ENCODE peak calls at places on chromosome 14, in eight cellular contexts. O, H, L, Y, S, F, M and C are unnamed samples.

GRCh38 chr14:91218041-91218440 is 26.5 kb downstream of the GPR68 start:
- DNase-seq in L (no peak), O (no peak), F (no peak), M (no peak), Y (no peak), S (no peak), H (no peak), C (no peak)

GRCh38 chr14:64298773-64299172 is 4.6 kb upstream of the ESR2 start:
- DNase-seq in H (no peak), O (no peak), S (no peak), Y (no peak), M (no peak), L (no peak), F (no peak), C (no peak)

GRCh38 chr14:103312006-103312635 is 21.9 kb upstream of the EIF5 start:
- DNase-seq in O (no peak), F (no peak), L (no peak), S (no peak), Y (peak), M (no peak), H (no peak), C (no peak)

GRCh38 chr14:31965735-31966598 is 111.1 kb upstream of the ARHGAP5 start:
- DNase-seq in Y (no peak), S (peak), O (peak), M (no peak), F (no peak), L (no peak), H (no peak), C (no peak)

GRCh38 chr14:90572461-90573150 is 175.8 kb downstream of the CALM1 start:
- DNase-seq in S (no peak), Y (peak), M (no peak), H (no peak), L (no peak), F (no peak), O (no peak), C (no peak)

GRCh38 chr14:95359974-95360826 is 40.5 kb upstream of the CLMN start:
- DNase-seq in L (no peak), H (no peak), Y (peak), F (no peak), M (no peak), O (peak), S (no peak), C (peak)

GRCh38 chr14:65159281-65160062 is 57.2 kb upstream of the MAX start:
- DNase-seq in M (no peak), F (no peak), O (no peak), H (no peak), L (no peak), Y (no peak), S (no peak), C (no peak)

GRCh38 chr14:101927859-101928258 is 36.5 kb upstream of the DYNC1H1 start:
- DNase-seq in S (peak), Y (peak), L (peak), O (peak), F (no peak), M (no peak), H (peak), C (no peak)

GRCh38 chr14:90300649-90301048 is 31.1 kb downstream of the NRDE2 start:
- DNase-seq in O (no peak), M (no peak), Y (no peak), S (no peak), L (no peak), F (no peak), H (no peak), C (no peak)

GRCh38 chr14:77144412-77145115 is 3.0 kb upstream of the ZDHHC22 start:
- DNase-seq in S (no peak), F (no peak), M (no peak), Y (no peak), H (no peak), L (no peak), O (no peak), C (no peak)

GRCh38 chr14:88321692-88322504 is 1.2 kb downstream of the KCNK10 start:
- DNase-seq in M (no peak), Y (peak), O (no peak), L (no peak), F (no peak), H (no peak), S (no peak), C (no peak)

GRCh38 chr14:91373591-91374245 is 43.9 kb downstream of the CCDC88C start:
- DNase-seq in L (no peak), H (no peak), Y (no peak), F (no peak), O (no peak), M (no peak), S (no peak), C (no peak)

GRCh38 chr14:101417434-101417833 is 143.9 kb upstream of the DIO3 start:
- DNase-seq in H (no peak), L (no peak), O (no peak), Y (no peak), F (no peak), M (no peak), S (no peak), C (no peak)

GRCh38 chr14:78519863-78520262 is 349.7 kb downstream of the NRXN3 start:
- DNase-seq in Y (no peak), L (peak), M (no peak), S (peak), F (no peak), H (no peak), O (peak), C (no peak)

GRCh38 chr14:28656704-28657255 is 109.8 kb upstream of the FOXG1 start:
- DNase-seq in L (no peak), H (no peak), Y (no peak), F (no peak), M (no peak), O (no peak), S (no peak), C (no peak)

GRCh38 chr14:20302042-20302761 is 3.5 kb downstream of the TTC5 start:
- DNase-seq in O (no peak), Y (no peak), S (no peak), L (peak), F (no peak), H (no peak), M (no peak), C (no peak)

GRCh38 chr14:78448483-78449094 is 278.4 kb downstream of the NRXN3 start:
- DNase-seq in Y (peak), L (peak), M (peak), F (no peak), S (peak), H (no peak), O (peak), C (no peak)

GRCh38 chr14:22113401-22113800 is 439.8 kb upstream of the OR4E1 start:
- DNase-seq in F (no peak), Y (no peak), S (no peak), L (no peak), M (no peak), H (no peak), O (no peak), C (no peak)

GRCh38 chr14:56731187-56731586 is 79.1 kb downstream of the OTX2 start:
- DNase-seq in L (no peak), O (no peak), Y (no peak), F (no peak), M (no peak), S (no peak), H (no peak), C (no peak)

GRCh38 chr14:88488081-88488480 is 66.7 kb downstream of the PTPN21 start:
- DNase-seq in O (no peak), H (no peak), S (no peak), F (no peak), Y (no peak), M (no peak), L (no peak), C (no peak)

GRCh38 chr14:31690056-31690455 is 128.9 kb downstream of the NUBPL start:
- DNase-seq in Y (no peak), H (no peak), S (no peak), M (no peak), L (no peak), O (no peak), F (no peak), C (no peak)

GRCh38 chr14:85248881-85249635 is 280.9 kb upstream of the FLRT2 start:
- DNase-seq in S (no peak), L (no peak), F (no peak), Y (no peak), H (no peak), O (peak), M (no peak), C (no peak)

GRCh38 chr14:88040141-88040540 is 35.2 kb downstream of the GPR65 start:
- DNase-seq in M (no peak), S (no peak), H (no peak), O (no peak), F (no peak), L (no peak), Y (no peak), C (no peak)

GRCh38 chr14:22334627-22335026 is 254.4 kb downstream of the DAD1 start:
- DNase-seq in H (no peak), Y (no peak), S (no peak), M (peak), O (no peak), L (no peak), F (no peak), C (no peak)

GRCh38 chr14:101575581-101575980 is 14.3 kb downstream of the DIO3 start:
- DNase-seq in O (no peak), H (no peak), F (no peak), L (no peak), S (no peak), M (no peak), Y (no peak), C (no peak)

GRCh38 chr14:73662439-73663056 is 17.8 kb downstream of the DNAL1 start:
- DNase-seq in L (peak), M (peak), Y (no peak), H (no peak), F (no peak), S (peak), O (peak), C (peak)

GRCh38 chr14:71264260-71264659 is 357.0 kb downstream of the PCNX1 start:
- DNase-seq in O (no peak), F (no peak), S (no peak), L (no peak), M (no peak), H (no peak), Y (no peak), C (no peak)

GRCh38 chr14:102086346-102086971 is 385 bp downstream of the HSP90AA1 start:
- DNase-seq in Y (peak), L (peak), O (peak), M (no peak), S (peak), F (no peak), H (peak), C (no peak)

DNA sequence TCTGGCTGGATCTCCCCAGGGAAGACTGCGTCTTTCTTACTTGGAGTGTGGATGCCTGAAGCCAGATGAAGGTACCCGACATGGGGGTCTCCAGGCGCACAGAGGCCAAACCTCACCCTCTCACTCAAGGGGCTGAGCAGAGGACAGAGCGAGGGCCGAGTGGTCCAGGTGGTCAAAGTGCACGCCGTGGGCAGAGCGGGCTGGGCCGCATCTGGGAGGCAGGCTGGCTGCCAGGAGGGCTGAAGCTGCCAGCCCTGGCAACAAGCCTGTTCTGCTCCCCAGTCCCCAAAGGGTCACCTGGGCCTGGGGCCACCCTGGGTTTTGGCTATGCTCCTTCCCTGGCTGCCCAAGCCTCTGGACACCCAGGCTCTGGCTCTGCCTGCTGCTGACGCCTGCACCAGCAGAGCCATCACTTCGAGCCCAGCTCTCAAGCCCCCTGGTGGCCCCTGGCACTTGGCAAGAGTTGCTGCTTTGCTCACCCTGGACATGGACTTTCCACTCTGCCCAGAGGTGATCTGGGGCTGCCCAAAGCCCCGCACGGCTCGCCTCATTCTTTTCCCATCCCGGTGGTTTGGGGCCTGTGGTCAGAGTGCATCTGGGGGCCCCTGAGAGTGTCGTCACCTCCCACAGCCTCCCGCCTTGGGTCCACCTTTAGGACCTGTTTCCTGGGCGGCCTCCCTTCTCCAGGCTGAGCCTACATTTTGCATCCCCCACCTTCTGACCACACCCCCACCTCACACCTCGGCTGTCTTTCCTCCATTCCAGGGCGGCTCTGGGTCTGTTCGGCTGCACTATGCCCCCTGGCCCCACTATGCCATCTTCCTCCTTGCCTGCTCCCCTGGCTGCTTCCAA is 2.8 kb downstream of the ADSS1 start:
- DNase-seq in O (no peak), S (no peak), M (peak), Y (no peak), H (no peak), F (no peak), L (no peak), C (no peak)
- TF ChIP-seq CTCF in O (no peak), S (no peak), M (no peak), Y (no peak), H (no peak), F (no peak), L (peak), C (peak)

GRCh38 chr14:100104523-100105300 is 39.5 kb downstream of the EVL start:
- DNase-seq in Y (no peak), L (peak), M (no peak), S (no peak), H (no peak), O (no peak), F (no peak), C (no peak)
- TF ChIP-seq CTCF in Y (no peak), L (peak), M (no peak), S (peak), H (no peak), O (no peak), F (no peak), C (peak)

GRCh38 chr14:61607570-61608244 is 87.6 kb upstream of the HIF1A start:
- DNase-seq in L (no peak), Y (no peak), S (no peak), H (no peak), F (no peak), O (no peak), M (no peak), C (no peak)

GRCh38 chr14:61602733-61603077 is 92.6 kb upstream of the HIF1A start:
- DNase-seq in L (peak), S (no peak), O (no peak), M (no peak), H (no peak), F (no peak), Y (no peak), C (no peak)

GRCh38 chr14:61599959-61600358 is 95.4 kb upstream of the HIF1A start:
- DNase-seq in H (no peak), O (no peak), M (no peak), S (no peak), L (no peak), Y (no peak), F (no peak), C (no peak)

GRCh38 chr14:61601923-61602732 is 93.2 kb upstream of the HIF1A start:
- DNase-seq in F (no peak), M (no peak), L (peak), H (no peak), S (no peak), Y (no peak), O (no peak), C (no peak)

DNA sequence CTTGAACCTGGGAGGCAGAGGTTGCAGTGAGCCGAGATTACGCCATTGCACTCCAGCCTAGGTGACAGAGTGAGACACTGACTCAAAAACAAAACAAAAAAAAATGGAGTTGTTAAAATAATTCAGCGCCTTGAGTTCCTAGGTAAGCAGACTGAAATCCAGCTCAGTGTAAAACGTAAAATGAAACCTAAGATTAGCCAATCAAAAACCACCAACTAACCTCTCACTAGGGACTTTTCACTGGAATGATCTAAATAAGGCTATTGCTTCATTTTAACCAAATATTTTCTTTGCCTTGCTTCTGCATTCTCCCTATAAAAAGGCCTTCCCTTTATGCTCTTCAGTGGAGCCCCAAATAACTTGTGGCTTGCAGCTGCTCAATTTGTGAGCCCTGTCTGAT is 91.6 kb upstream of the HIF1A start:
- DNase-seq in H (no peak), Y (no peak), L (no peak), O (no peak), F (no peak), M (no peak), S (no peak), C (no peak)
- TF ChIP-seq CTCF in H (no peak), Y (no peak), L (no peak), O (no peak), F (no peak), M (no peak), S (no peak), C (no peak)

DNA sequence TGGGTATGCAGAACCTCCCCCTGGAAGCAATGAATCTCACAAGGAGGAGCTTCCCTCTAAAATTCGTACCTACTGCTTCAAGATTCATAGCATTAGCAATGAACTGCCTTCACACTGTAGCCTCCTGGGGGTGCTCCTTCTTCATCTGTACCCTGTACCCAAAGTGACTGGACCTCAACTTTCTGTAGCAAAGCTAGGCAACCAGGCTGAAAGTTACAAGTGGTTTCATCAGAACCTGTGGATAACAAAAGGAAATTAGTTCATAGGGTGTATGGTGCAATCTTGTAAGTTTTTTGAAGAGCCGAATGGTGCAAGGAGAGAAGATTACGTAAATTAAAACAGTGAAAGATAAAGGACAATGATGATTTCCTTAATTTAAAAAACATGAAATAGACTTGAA is 1541.7 kb upstream of the FLRT2 start:
- DNase-seq in L (no peak), M (no peak), Y (no peak), H (no peak), S (no peak), O (no peak), F (no peak), C (no peak)
- TF ChIP-seq CTCF in L (no peak), M (no peak), Y (no peak), H (peak), S (no peak), O (no peak), F (no peak), C (no peak)

GRCh38 chr14:45658917-45659299 is 405.9 kb upstream of the MIS18BP1 start:
- DNase-seq in L (no peak), Y (no peak), M (no peak), F (no peak), O (no peak), S (no peak), H (no peak), C (no peak)

GRCh38 chr14:45664668-45665356 is 411.8 kb upstream of the MIS18BP1 start:
- DNase-seq in M (no peak), H (no peak), F (no peak), Y (no peak), O (no peak), S (no peak), L (no peak), C (no peak)
- TF ChIP-seq CTCF in M (no peak), H (no peak), F (no peak), Y (no peak), O (no peak), S (no peak), L (peak), C (peak)

DNA sequence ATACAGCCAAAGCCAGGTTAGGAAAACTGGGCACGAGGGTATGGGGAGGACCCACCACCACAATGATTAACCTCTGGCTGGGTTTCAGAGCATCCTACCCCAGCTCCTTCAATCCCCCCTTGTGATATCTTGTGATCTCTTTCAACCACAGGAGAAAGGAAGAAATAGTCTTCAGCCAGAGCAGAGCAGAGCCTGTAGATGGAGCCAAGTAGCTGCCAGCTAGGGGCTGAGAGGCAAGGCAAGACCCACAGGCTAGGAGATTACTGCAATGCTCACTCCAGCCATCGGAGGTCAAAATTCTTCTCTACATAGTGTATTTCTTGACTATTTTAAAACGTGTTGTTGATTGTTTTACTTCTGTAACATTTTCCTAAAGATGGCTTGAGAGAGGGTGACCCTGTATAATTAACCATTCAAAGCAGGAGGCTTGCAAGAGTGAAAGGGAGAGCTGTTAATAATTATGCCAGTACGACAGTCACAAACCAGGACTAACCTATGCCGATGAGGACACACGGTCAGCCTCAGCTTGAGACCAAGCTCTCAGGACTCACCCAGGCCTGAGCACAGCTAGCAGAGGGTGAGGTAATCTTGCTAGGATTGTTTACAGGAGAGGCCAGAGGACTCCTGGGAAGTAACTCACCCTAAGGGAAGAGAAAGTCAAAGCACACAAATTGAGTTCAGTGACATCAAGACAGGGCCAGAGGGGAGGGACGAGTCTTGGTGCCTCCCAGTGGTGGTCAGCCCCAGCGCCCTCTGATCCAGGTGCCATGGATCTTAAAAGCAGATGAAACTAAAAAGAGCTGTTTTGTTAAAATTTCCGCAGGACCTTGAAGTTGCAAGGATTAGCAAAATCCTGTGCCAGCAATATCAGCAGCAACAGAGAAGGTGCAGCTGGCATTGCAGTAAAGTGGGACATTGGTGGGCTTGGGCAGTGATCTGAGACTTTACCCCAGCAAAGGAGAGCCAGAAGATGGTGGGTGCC is 29.8 kb upstream of the CDKN3 start:
- DNase-seq in M (peak), F (no peak), Y (peak), S (peak), H (no peak), O (peak), L (peak), C (peak)
- TF ChIP-seq CTCF in M (peak), F (peak), Y (peak), S (peak), H (peak), O (peak), L (peak), C (peak)